ENCODE peak calls at places on chromosome 2, in ten cellular contexts. I is Peyer's patch, G is dorsolateral prefrontal cortex, Z is heart left ventricle, L is brain microvascular endothelial cell, R is tibial nerve, C is pancreas, T is AG04450, U is left ventricle myocardium inferior, J is breast epithelium. W is an unnamed sample.

GRCh38 chr2:186780701-186781316 is 68.2 kb downstream of the ZSWIM2 start:
- DNase-seq in I (no peak), G (no peak), Z (no peak), L (peak), R (no peak), C (no peak), T (no peak), U (no peak), J (no peak), W (peak)

GRCh38 chr2:23661276-23662050 is 265.5 kb downstream of the ATAD2B start:
- DNase-seq in I (no peak), G (no peak), Z (peak), L (no peak), R (no peak), C (no peak), T (no peak), U (no peak), J (no peak), W (no peak)

GRCh38 chr2:216810399-216811160 is 49.3 kb downstream of the TNP1 start:
- DNase-seq in I (no peak), G (no peak), Z (no peak), L (no peak), R (no peak), C (no peak), T (no peak), U (no peak), J (no peak), W (no peak)

GRCh38 chr2:227308784-227309183 is 16.3 kb upstream of the MFF start:
- DNase-seq in I (no peak), G (no peak), Z (no peak), L (no peak), R (no peak), C (no peak), T (no peak), U (no peak), J (no peak), W (peak)

GRCh38 chr2:219071189-219071816 is 10.6 kb upstream of the IHH start:
- DNase-seq in I (peak), G (no peak), Z (no peak), L (no peak), R (no peak), C (no peak), T (no peak), U (no peak), J (no peak), W (no peak)

GRCh38 chr2:147636238-147636887 is 208.5 kb upstream of the ACVR2A start:
- DNase-seq in I (no peak), G (no peak), Z (no peak), L (no peak), R (no peak), C (no peak), T (no peak), U (no peak), J (no peak), W (peak)

GRCh38 chr2:222504191-222504590 is 79.8 kb downstream of the SGPP2 start:
- DNase-seq in I (no peak), G (no peak), Z (no peak), L (no peak), R (no peak), C (no peak), T (no peak), U (no peak), J (no peak), W (no peak)

GRCh38 chr2:216379955-216380354 is 7.7 kb upstream of the MARCHF4 start:
- DNase-seq in I (no peak), G (no peak), Z (no peak), L (no peak), R (no peak), C (no peak), T (no peak), U (no peak), J (no peak), W (no peak)

GRCh38 chr2:38190542-38191218 is 114.7 kb upstream of the CYP1B1 start:
- DNase-seq in I (no peak), G (no peak), Z (no peak), L (peak), R (no peak), C (no peak), T (no peak), U (no peak), J (no peak), W (peak)

GRCh38 chr2:84435331-84436081 is 23.6 kb downstream of the SUCLG1 start:
- DNase-seq in I (no peak), G (no peak), Z (no peak), L (peak), R (no peak), C (no peak), T (peak), U (peak), J (no peak), W (peak)

GRCh38 chr2:40716879-40717278 is 265.0 kb upstream of the SLC8A1 start:
- DNase-seq in I (no peak), G (no peak), Z (peak), L (peak), R (no peak), C (no peak), T (peak), U (no peak), J (no peak), W (peak)

GRCh38 chr2:2832657-2833056 is 501.6 kb upstream of the MYT1L start:
- DNase-seq in I (no peak), G (no peak), Z (no peak), L (no peak), R (no peak), C (no peak), T (no peak), U (no peak), J (no peak), W (no peak)

GRCh38 chr2:234677758-234678538 is 181.1 kb upstream of the ARL4C start:
- DNase-seq in I (no peak), G (no peak), Z (no peak), L (peak), R (no peak), C (no peak), T (no peak), U (no peak), J (no peak), W (peak)

GRCh38 chr2:222000326-222000725 is 298.5 kb downstream of the PAX3 start:
- DNase-seq in I (no peak), G (no peak), Z (no peak), L (peak), R (no peak), C (no peak), T (peak), U (no peak), J (no peak), W (peak)

DNA sequence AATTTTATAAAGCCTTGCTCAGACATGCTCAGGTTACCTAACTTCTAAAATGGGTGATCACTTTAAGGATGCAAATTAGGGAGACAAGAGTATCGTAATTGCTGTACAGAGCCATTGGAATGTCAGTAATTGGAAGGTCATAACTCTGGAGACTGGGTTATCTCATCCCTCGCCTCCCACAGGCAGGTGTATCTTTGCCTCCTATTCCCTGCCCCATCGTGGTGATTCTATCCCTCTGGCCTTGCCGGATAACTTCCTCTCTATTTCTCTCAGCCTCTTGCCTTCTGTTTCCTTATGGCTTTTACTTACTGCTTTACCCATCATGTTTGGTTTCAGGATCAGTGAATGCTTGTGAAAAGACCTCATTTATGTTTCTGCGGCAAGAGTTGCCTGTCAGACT is 2.5 kb downstream of the PDK1 start:
- DNase-seq in I (no peak), G (no peak), Z (no peak), L (no peak), R (no peak), C (no peak), T (no peak), U (no peak), J (no peak), W (no peak)
- H3K4me3 ChIP-seq in I (no peak), G (no peak), Z (no peak), L (no peak), R (no peak), C (no peak), T (no peak), U (no peak), J (no peak), W (no peak)

DNA sequence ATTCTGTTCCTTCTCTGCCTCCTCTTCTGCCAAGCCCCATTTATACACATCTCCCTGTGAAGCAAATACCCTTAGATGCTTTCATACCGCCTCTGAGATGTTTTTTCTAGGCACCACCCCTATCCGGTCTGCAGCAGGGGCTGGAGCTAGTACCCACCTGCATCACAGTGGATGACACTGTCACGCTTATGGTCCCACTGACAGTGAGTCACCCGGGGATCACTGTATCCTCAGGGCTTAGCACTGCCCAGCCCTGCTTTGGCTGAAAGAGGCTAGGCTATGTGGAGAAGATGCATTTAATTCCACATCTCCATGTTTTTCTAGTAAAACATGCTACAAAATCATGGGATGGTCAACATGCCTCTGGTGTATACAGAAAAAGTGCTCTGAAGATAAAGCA is 9.9 kb downstream of the FABP1 start:
- DNase-seq in I (no peak), G (no peak), Z (no peak), L (no peak), R (no peak), C (no peak), T (no peak), U (no peak), J (no peak), W (no peak)
- TF ChIP-seq CTCF in I (no peak), G (no peak), Z (no peak), L (no peak), R (no peak), C (no peak), T (no peak), U (no peak), J (no peak), W (no peak)

DNA sequence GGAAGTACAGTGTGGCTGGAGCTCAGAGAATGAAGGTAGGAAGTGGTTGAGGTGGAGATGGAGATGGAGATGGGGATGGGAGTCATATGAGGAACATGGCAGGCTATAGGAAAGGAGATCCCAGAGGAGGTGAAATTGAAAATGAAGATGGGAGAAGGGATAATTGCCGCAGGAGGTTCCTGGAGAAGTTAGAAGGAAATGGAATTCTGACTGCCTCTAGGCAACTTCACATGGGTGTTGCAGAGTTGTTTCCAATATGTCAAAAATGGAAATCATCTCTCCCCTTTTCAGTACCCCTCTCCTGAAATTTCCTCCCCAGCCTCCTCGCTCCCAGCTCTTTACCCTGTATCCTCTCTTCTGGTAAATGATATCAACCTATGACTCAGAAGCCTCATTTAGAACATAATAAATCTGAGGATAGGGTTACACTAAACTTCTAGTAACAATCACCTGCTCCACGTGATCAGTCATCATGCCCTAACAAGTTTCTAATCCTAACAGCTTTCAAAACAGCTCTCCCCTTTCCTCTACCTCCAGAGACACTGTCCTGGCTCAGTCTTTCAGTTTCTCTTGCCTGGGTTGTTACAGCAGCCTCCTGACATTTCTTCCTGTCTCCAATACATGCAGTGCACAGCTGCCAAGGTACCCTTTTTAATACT is 201.9 kb upstream of the RBMS1 start:
- DNase-seq in I (no peak), G (no peak), Z (no peak), L (no peak), R (no peak), C (no peak), T (peak), U (no peak), J (no peak), W (peak)
- H3K4me3 ChIP-seq in I (no peak), G (no peak), Z (no peak), L (no peak), R (no peak), C (no peak), T (no peak), U (no peak), J (no peak), W (no peak)

DNA sequence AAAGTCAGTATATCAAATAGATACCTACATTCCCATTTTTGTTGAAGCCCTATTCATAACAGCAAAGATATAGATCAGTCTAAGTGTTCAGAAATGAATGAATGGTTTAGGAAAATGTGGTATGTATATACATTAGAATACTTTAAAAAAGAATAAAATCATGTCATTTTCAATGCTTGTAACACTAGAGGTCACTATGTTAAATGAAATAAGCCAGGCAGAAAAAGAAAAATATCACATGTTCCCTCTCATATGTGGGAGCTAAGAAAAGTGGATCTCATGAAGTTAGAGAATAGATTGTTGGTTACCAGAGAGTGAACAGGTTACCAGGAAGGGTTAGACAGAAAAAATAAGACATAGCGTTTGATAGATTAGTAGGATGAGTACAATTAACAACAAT is 1111.0 kb upstream of the SLC39A10 start:
- DNase-seq in I (no peak), G (no peak), Z (no peak), L (no peak), R (no peak), C (no peak), T (no peak), U (no peak), J (no peak), W (peak)
- TF ChIP-seq CTCF in I (no peak), G (peak), Z (no peak), L (no peak), R (no peak), C (no peak), T (no peak), U (no peak), J (no peak), W (no peak)

GRCh38 chr2:230097841-230098240 is 29.1 kb upstream of the SLC16A14 start:
- DNase-seq in I (no peak), G (no peak), Z (no peak), L (peak), R (no peak), C (no peak), T (no peak), U (no peak), J (no peak), W (no peak)

DNA sequence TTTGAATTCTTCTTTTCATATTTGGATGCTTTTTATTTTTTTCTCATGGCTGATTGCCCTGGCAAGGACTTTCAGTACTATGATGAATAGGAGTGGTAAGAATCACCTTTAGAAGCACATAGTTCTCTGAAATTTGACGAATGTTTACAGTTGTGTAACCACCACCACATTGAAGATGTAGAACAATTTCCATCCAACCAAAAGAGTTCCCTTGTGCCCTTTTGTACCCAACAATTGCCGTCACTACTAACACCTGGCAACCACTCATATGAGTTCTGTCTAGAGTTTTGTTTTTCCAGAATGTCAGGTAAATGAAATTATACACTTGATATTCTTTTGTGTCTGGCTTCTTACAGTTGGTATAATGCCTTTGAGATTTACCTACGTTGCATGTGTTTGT is 28.7 kb upstream of the SLC16A14 start:
- DNase-seq in I (no peak), G (no peak), Z (no peak), L (no peak), R (no peak), C (no peak), T (no peak), U (no peak), J (no peak), W (no peak)
- H3K4me3 ChIP-seq in I (no peak), G (no peak), Z (no peak), L (no peak), R (no peak), C (no peak), T (no peak), U (no peak), J (no peak), W (no peak)

GRCh38 chr2:10709290-10709939 is 12.0 kb upstream of the ATP6V1C2 start:
- DNase-seq in I (no peak), G (no peak), Z (no peak), L (no peak), R (no peak), C (no peak), T (no peak), U (no peak), J (no peak), W (peak)
- TF ChIP-seq CTCF in I (peak), G (no peak), Z (no peak), L (peak), R (no peak), C (no peak), T (peak), U (peak), J (no peak), W (peak)

GRCh38 chr2:49940616-49941015 is 786.3 kb upstream of the FSHR start:
- DNase-seq in I (no peak), G (no peak), Z (no peak), L (no peak), R (no peak), C (no peak), T (no peak), U (no peak), J (no peak), W (no peak)
- H3K4me3 ChIP-seq in I (no peak), G (no peak), Z (no peak), L (no peak), R (no peak), C (no peak), T (no peak), U (no peak), J (peak), W (no peak)

DNA sequence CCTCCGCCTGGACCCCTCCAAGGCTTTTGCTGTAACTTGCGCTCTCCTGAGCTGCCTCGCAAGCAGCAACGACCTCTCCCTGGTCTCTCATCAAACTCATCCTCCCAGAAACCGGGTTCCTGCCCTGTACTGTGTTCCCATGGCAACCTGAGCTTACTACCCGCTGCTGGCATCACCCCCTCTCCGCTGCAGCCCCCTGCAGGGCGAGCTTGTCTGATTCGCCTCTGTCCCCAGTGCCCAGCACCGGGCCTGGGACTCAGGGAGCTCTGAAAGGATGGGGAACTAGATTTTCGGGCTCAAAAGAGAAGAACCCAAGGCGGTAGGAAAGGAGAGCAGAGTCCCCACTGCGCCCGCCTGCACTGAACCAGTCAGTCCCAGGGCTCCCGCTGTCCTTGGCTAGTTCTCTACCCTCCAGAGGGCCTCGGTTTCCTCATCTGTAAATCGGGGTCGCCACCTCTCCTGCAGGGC is 452 bp downstream of the HS1BP3 start:
- DNase-seq in I (no peak), G (peak), Z (peak), L (peak), R (no peak), C (no peak), T (no peak), U (no peak), J (no peak), W (peak)
- TF ChIP-seq CTCF in I (no peak), G (no peak), Z (no peak), L (peak), R (no peak), C (no peak), T (peak), U (no peak), J (no peak), W (no peak)

GRCh38 chr2:31322376-31322775 is 88.4 kb downstream of the EHD3 start:
- DNase-seq in I (no peak), G (no peak), Z (peak), L (no peak), R (no peak), C (no peak), T (peak), U (peak), J (no peak), W (peak)

GRCh38 chr2:31327505-31327904 is 87.0 kb downstream of the XDH start:
- DNase-seq in I (no peak), G (no peak), Z (no peak), L (no peak), R (no peak), C (no peak), T (no peak), U (no peak), J (no peak), W (no peak)

GRCh38 chr2:31329081-31329605 is 85.4 kb downstream of the XDH start:
- DNase-seq in I (no peak), G (no peak), Z (no peak), L (no peak), R (no peak), C (no peak), T (no peak), U (no peak), J (no peak), W (no peak)

GRCh38 chr2:31319391-31320175 is 85.6 kb downstream of the EHD3 start:
- DNase-seq in I (no peak), G (no peak), Z (no peak), L (peak), R (no peak), C (no peak), T (peak), U (no peak), J (no peak), W (peak)

DNA sequence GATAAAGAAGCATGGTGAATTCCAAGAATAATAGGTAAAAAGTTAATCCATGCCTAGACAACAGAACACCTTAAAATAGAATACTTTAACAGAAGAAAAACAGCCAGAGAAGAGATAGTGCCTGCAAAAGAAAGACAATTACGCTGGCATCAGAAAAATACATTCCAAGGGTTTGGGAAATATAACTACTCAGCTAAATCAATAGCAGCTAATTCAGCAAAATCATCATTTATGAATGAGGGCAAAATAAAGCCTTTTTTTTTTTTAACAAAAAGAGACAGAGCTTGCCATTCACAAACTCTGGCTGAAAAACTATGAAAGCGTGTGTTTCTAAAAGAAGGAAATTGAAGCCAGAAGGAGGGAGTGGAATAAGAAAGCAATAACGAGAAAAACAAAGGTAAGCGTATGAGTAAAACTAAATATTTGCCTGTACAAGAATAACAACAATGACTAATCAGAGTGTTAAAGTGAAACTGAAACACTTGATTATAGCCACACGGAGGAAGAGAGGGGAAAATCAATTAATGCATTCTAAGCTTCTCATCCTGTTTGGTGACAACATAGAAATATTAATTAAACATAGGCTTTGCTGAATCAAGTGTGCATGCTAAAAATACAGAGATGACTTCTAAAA is 90.2 kb downstream of the EHD3 start:
- DNase-seq in I (no peak), G (no peak), Z (no peak), L (no peak), R (no peak), C (no peak), T (no peak), U (no peak), J (no peak), W (peak)
- H3K4me3 ChIP-seq in I (peak), G (peak), Z (peak), L (peak), R (peak), C (no peak), T (no peak), U (peak), J (no peak), W (no peak)